ENCODE peak calls at places on chromosome 2, in five cellular contexts. One of them, this sample, is unnamed.

GRCh38 chr2:12982149-12982584 is 265.4 kb downstream of the TRIB2 start:
- DNase-seq in lung microvascular endothelial cell: peak
- DNase-seq in effector CD8-positive, alpha-beta T cell: no peak
- DNase-seq in stimulated activated CD4-positive, alpha-beta T cell treated with anti-CD3 and anti-CD28 coated beads, Interleukin-4, amount 100 ng/mL, for 4 hours: no peak
- DNase-seq in A172: no peak
- DNase-seq in this sample: peak

GRCh38 chr2:171523969-171524401 is 1.7 kb downstream of the CYBRD1 start:
- DNase-seq in lung microvascular endothelial cell: peak
- DNase-seq in effector CD8-positive, alpha-beta T cell: no peak
- DNase-seq in stimulated activated CD4-positive, alpha-beta T cell treated with anti-CD3 and anti-CD28 coated beads, Interleukin-4, amount 100 ng/mL, for 4 hours: no peak
- DNase-seq in A172: peak
- DNase-seq in this sample: peak

GRCh38 chr2:23480991-23481797 is 96.2 kb downstream of the KLHL29 start:
- DNase-seq in lung microvascular endothelial cell: peak
- DNase-seq in effector CD8-positive, alpha-beta T cell: no peak
- DNase-seq in stimulated activated CD4-positive, alpha-beta T cell treated with anti-CD3 and anti-CD28 coated beads, Interleukin-4, amount 100 ng/mL, for 4 hours: no peak
- DNase-seq in A172: peak
- DNase-seq in this sample: peak

GRCh38 chr2:39008663-39009062 is 112.2 kb downstream of the SOS1 start:
- DNase-seq in lung microvascular endothelial cell: peak
- DNase-seq in effector CD8-positive, alpha-beta T cell: no peak
- DNase-seq in stimulated activated CD4-positive, alpha-beta T cell treated with anti-CD3 and anti-CD28 coated beads, Interleukin-4, amount 100 ng/mL, for 4 hours: no peak
- DNase-seq in A172: no peak
- DNase-seq in this sample: no peak

GRCh38 chr2:61705625-61706024 is 148.2 kb downstream of the FAM161A start:
- DNase-seq in lung microvascular endothelial cell: no peak
- DNase-seq in effector CD8-positive, alpha-beta T cell: no peak
- DNase-seq in stimulated activated CD4-positive, alpha-beta T cell treated with anti-CD3 and anti-CD28 coated beads, Interleukin-4, amount 100 ng/mL, for 4 hours: no peak
- DNase-seq in A172: no peak
- DNase-seq in this sample: peak

GRCh38 chr2:113251118-113251517 is 27.6 kb downstream of the PAX8 start:
- DNase-seq in lung microvascular endothelial cell: peak
- DNase-seq in effector CD8-positive, alpha-beta T cell: no peak
- DNase-seq in stimulated activated CD4-positive, alpha-beta T cell treated with anti-CD3 and anti-CD28 coated beads, Interleukin-4, amount 100 ng/mL, for 4 hours: no peak
- DNase-seq in A172: no peak
- DNase-seq in this sample: no peak

GRCh38 chr2:237432484-237433092 is 18.6 kb upstream of the COL6A3 start:
- DNase-seq in lung microvascular endothelial cell: peak
- DNase-seq in effector CD8-positive, alpha-beta T cell: peak
- DNase-seq in stimulated activated CD4-positive, alpha-beta T cell treated with anti-CD3 and anti-CD28 coated beads, Interleukin-4, amount 100 ng/mL, for 4 hours: peak
- DNase-seq in A172: peak
- DNase-seq in this sample: peak

GRCh38 chr2:195319548-195320415 is 337.2 kb upstream of the SLC39A10 start:
- DNase-seq in lung microvascular endothelial cell: no peak
- DNase-seq in effector CD8-positive, alpha-beta T cell: no peak
- DNase-seq in stimulated activated CD4-positive, alpha-beta T cell treated with anti-CD3 and anti-CD28 coated beads, Interleukin-4, amount 100 ng/mL, for 4 hours: no peak
- DNase-seq in A172: no peak
- DNase-seq in this sample: peak

GRCh38 chr2:10009811-10010781 is 33.3 kb upstream of the KLF11 start:
- DNase-seq in lung microvascular endothelial cell: no peak
- DNase-seq in effector CD8-positive, alpha-beta T cell: no peak
- DNase-seq in stimulated activated CD4-positive, alpha-beta T cell treated with anti-CD3 and anti-CD28 coated beads, Interleukin-4, amount 100 ng/mL, for 4 hours: no peak
- DNase-seq in A172: no peak
- DNase-seq in this sample: peak

GRCh38 chr2:100339823-100340222 is 17.5 kb upstream of the LONRF2 start:
- DNase-seq in lung microvascular endothelial cell: no peak
- DNase-seq in effector CD8-positive, alpha-beta T cell: no peak
- DNase-seq in stimulated activated CD4-positive, alpha-beta T cell treated with anti-CD3 and anti-CD28 coated beads, Interleukin-4, amount 100 ng/mL, for 4 hours: no peak
- DNase-seq in A172: no peak
- DNase-seq in this sample: no peak

GRCh38 chr2:190947711-190948251 is 66.2 kb downstream of the STAT1 start:
- DNase-seq in lung microvascular endothelial cell: peak
- DNase-seq in effector CD8-positive, alpha-beta T cell: no peak
- DNase-seq in stimulated activated CD4-positive, alpha-beta T cell treated with anti-CD3 and anti-CD28 coated beads, Interleukin-4, amount 100 ng/mL, for 4 hours: no peak
- DNase-seq in A172: peak
- DNase-seq in this sample: peak

GRCh38 chr2:136377423-136378382 is 259.8 kb upstream of the CXCR4 start:
- DNase-seq in lung microvascular endothelial cell: no peak
- DNase-seq in effector CD8-positive, alpha-beta T cell: no peak
- DNase-seq in stimulated activated CD4-positive, alpha-beta T cell treated with anti-CD3 and anti-CD28 coated beads, Interleukin-4, amount 100 ng/mL, for 4 hours: no peak
- DNase-seq in A172: no peak
- DNase-seq in this sample: peak

GRCh38 chr2:183490930-183491329 is 366.7 kb downstream of the NUP35 start:
- DNase-seq in lung microvascular endothelial cell: no peak
- DNase-seq in effector CD8-positive, alpha-beta T cell: no peak
- DNase-seq in stimulated activated CD4-positive, alpha-beta T cell treated with anti-CD3 and anti-CD28 coated beads, Interleukin-4, amount 100 ng/mL, for 4 hours: no peak
- DNase-seq in A172: peak
- DNase-seq in this sample: no peak

GRCh38 chr2:118878531-118879149 is 31.2 kb upstream of the EN1 start:
- DNase-seq in lung microvascular endothelial cell: no peak
- DNase-seq in effector CD8-positive, alpha-beta T cell: no peak
- DNase-seq in stimulated activated CD4-positive, alpha-beta T cell treated with anti-CD3 and anti-CD28 coated beads, Interleukin-4, amount 100 ng/mL, for 4 hours: no peak
- DNase-seq in A172: peak
- DNase-seq in this sample: no peak

GRCh38 chr2:114727012-114727411 is 284.6 kb downstream of the DPP10 start:
- DNase-seq in lung microvascular endothelial cell: no peak
- DNase-seq in effector CD8-positive, alpha-beta T cell: no peak
- DNase-seq in stimulated activated CD4-positive, alpha-beta T cell treated with anti-CD3 and anti-CD28 coated beads, Interleukin-4, amount 100 ng/mL, for 4 hours: no peak
- DNase-seq in A172: no peak
- DNase-seq in this sample: no peak

GRCh38 chr2:41717883-41718282 is 329.9 kb upstream of the PKDCC start:
- DNase-seq in lung microvascular endothelial cell: no peak
- DNase-seq in effector CD8-positive, alpha-beta T cell: no peak
- DNase-seq in stimulated activated CD4-positive, alpha-beta T cell treated with anti-CD3 and anti-CD28 coated beads, Interleukin-4, amount 100 ng/mL, for 4 hours: no peak
- DNase-seq in A172: no peak
- DNase-seq in this sample: no peak

GRCh38 chr2:224412064-224412921 is 10.4 kb upstream of the FAM124B start:
- DNase-seq in lung microvascular endothelial cell: no peak
- DNase-seq in effector CD8-positive, alpha-beta T cell: no peak
- DNase-seq in stimulated activated CD4-positive, alpha-beta T cell treated with anti-CD3 and anti-CD28 coated beads, Interleukin-4, amount 100 ng/mL, for 4 hours: no peak
- DNase-seq in A172: peak
- DNase-seq in this sample: peak

GRCh38 chr2:119246884-119247843 is 23.5 kb downstream of the STEAP3 start:
- DNase-seq in lung microvascular endothelial cell: no peak
- DNase-seq in effector CD8-positive, alpha-beta T cell: no peak
- DNase-seq in stimulated activated CD4-positive, alpha-beta T cell treated with anti-CD3 and anti-CD28 coated beads, Interleukin-4, amount 100 ng/mL, for 4 hours: no peak
- DNase-seq in A172: no peak
- DNase-seq in this sample: no peak

GRCh38 chr2:54148391-54148790 is 33.0 kb downstream of the ACYP2 start:
- DNase-seq in lung microvascular endothelial cell: no peak
- DNase-seq in effector CD8-positive, alpha-beta T cell: no peak
- DNase-seq in stimulated activated CD4-positive, alpha-beta T cell treated with anti-CD3 and anti-CD28 coated beads, Interleukin-4, amount 100 ng/mL, for 4 hours: no peak
- DNase-seq in A172: no peak
- DNase-seq in this sample: no peak

GRCh38 chr2:143282684-143283083 is 153.5 kb downstream of the ARHGAP15 start:
- DNase-seq in lung microvascular endothelial cell: no peak
- DNase-seq in effector CD8-positive, alpha-beta T cell: no peak
- DNase-seq in stimulated activated CD4-positive, alpha-beta T cell treated with anti-CD3 and anti-CD28 coated beads, Interleukin-4, amount 100 ng/mL, for 4 hours: peak
- DNase-seq in A172: no peak
- DNase-seq in this sample: no peak

GRCh38 chr2:61853086-61853847 is 593 bp downstream of the FAM161A start:
- DNase-seq in lung microvascular endothelial cell: peak
- DNase-seq in effector CD8-positive, alpha-beta T cell: no peak
- DNase-seq in stimulated activated CD4-positive, alpha-beta T cell treated with anti-CD3 and anti-CD28 coated beads, Interleukin-4, amount 100 ng/mL, for 4 hours: no peak
- DNase-seq in A172: peak
- DNase-seq in this sample: peak

GRCh38 chr2:53964237-53964952 is 6.4 kb downstream of the PSME4 start:
- DNase-seq in lung microvascular endothelial cell: no peak
- DNase-seq in effector CD8-positive, alpha-beta T cell: no peak
- DNase-seq in stimulated activated CD4-positive, alpha-beta T cell treated with anti-CD3 and anti-CD28 coated beads, Interleukin-4, amount 100 ng/mL, for 4 hours: no peak
- DNase-seq in A172: no peak
- DNase-seq in this sample: no peak

GRCh38 chr2:26740890-26741302 is 23.2 kb upstream of the SLC35F6 start:
- DNase-seq in lung microvascular endothelial cell: no peak
- DNase-seq in effector CD8-positive, alpha-beta T cell: no peak
- DNase-seq in stimulated activated CD4-positive, alpha-beta T cell treated with anti-CD3 and anti-CD28 coated beads, Interleukin-4, amount 100 ng/mL, for 4 hours: no peak
- DNase-seq in A172: no peak
- DNase-seq in this sample: peak

GRCh38 chr2:72211359-72211758 is 63.7 kb upstream of the CYP26B1 start:
- DNase-seq in lung microvascular endothelial cell: no peak
- DNase-seq in effector CD8-positive, alpha-beta T cell: no peak
- DNase-seq in stimulated activated CD4-positive, alpha-beta T cell treated with anti-CD3 and anti-CD28 coated beads, Interleukin-4, amount 100 ng/mL, for 4 hours: no peak
- DNase-seq in A172: no peak
- DNase-seq in this sample: peak

GRCh38 chr2:207260021-207260420 is 94.3 kb upstream of the KLF7 start:
- DNase-seq in lung microvascular endothelial cell: no peak
- DNase-seq in effector CD8-positive, alpha-beta T cell: no peak
- DNase-seq in stimulated activated CD4-positive, alpha-beta T cell treated with anti-CD3 and anti-CD28 coated beads, Interleukin-4, amount 100 ng/mL, for 4 hours: no peak
- DNase-seq in A172: no peak
- DNase-seq in this sample: no peak

GRCh38 chr2:107591541-107591940 is 235.2 kb upstream of the RGPD4 start:
- DNase-seq in lung microvascular endothelial cell: no peak
- DNase-seq in effector CD8-positive, alpha-beta T cell: no peak
- DNase-seq in stimulated activated CD4-positive, alpha-beta T cell treated with anti-CD3 and anti-CD28 coated beads, Interleukin-4, amount 100 ng/mL, for 4 hours: no peak
- DNase-seq in A172: no peak
- DNase-seq in this sample: peak

GRCh38 chr2:171807130-171807529 is 86.9 kb downstream of the SLC25A12 start:
- DNase-seq in lung microvascular endothelial cell: peak
- DNase-seq in effector CD8-positive, alpha-beta T cell: no peak
- DNase-seq in stimulated activated CD4-positive, alpha-beta T cell treated with anti-CD3 and anti-CD28 coated beads, Interleukin-4, amount 100 ng/mL, for 4 hours: no peak
- DNase-seq in A172: no peak
- DNase-seq in this sample: no peak

GRCh38 chr2:114784890-114785583 is 342.6 kb downstream of the DPP10 start:
- DNase-seq in lung microvascular endothelial cell: no peak
- DNase-seq in effector CD8-positive, alpha-beta T cell: no peak
- DNase-seq in stimulated activated CD4-positive, alpha-beta T cell treated with anti-CD3 and anti-CD28 coated beads, Interleukin-4, amount 100 ng/mL, for 4 hours: no peak
- DNase-seq in A172: no peak
- DNase-seq in this sample: no peak

GRCh38 chr2:38406597-38407110 is 29.6 kb upstream of the ATL2 start:
- DNase-seq in lung microvascular endothelial cell: peak
- DNase-seq in effector CD8-positive, alpha-beta T cell: no peak
- DNase-seq in stimulated activated CD4-positive, alpha-beta T cell treated with anti-CD3 and anti-CD28 coated beads, Interleukin-4, amount 100 ng/mL, for 4 hours: no peak
- DNase-seq in A172: no peak
- DNase-seq in this sample: no peak

GRCh38 chr2:121877366-121877765 is 121.9 kb downstream of the TSN start:
- DNase-seq in lung microvascular endothelial cell: no peak
- DNase-seq in effector CD8-positive, alpha-beta T cell: no peak
- DNase-seq in stimulated activated CD4-positive, alpha-beta T cell treated with anti-CD3 and anti-CD28 coated beads, Interleukin-4, amount 100 ng/mL, for 4 hours: no peak
- DNase-seq in A172: no peak
- DNase-seq in this sample: no peak

This sample was measured in LHCN-M2.